ENCODE peak calls at places on chromosomes 5 and 9, in five cellular contexts. X is HCT116, L is PC-3, U is MM.1S, Y is Karpas-422. Q is an unnamed sample.

GRCh38 chr5:111227805-111228204 is 3.6 kb downstream of the CAMK4 start:
- DNase-seq in X (no peak), L (peak; percentile 45), U (no peak), Y (no peak), Q (peak; percentile 72)

GRCh38 chr9:87512321-87512720 is 14.7 kb downstream of the DAPK1 start:
- DNase-seq in X (no peak), L (no peak), U (no peak), Y (no peak), Q (no peak)

GRCh38 chr9:32430720-32431119 is 46.3 kb downstream of the ACO1 start:
- DNase-seq in X (no peak), L (peak; percentile 33), U (no peak), Y (no peak), Q (peak; percentile 64)

GRCh38 chr5:127876384-127876783 is 173.2 kb downstream of the CCDC192 start:
- DNase-seq in X (peak; percentile 61), L (peak; percentile 61), U (no peak), Y (peak; percentile 53), Q (peak; percentile 39)

GRCh38 chr9:129232839-129233568 is 54.9 kb upstream of the IER5L start:
- DNase-seq in X (no peak), L (no peak), U (no peak), Y (no peak), Q (peak; percentile 15)

GRCh38 chr5:113569396-113569795 is 55.9 kb downstream of the YTHDC2 start:
- DNase-seq in X (no peak), L (no peak), U (no peak), Y (no peak), Q (no peak)

GRCh38 chr5:134447815-134448520 is 36.3 kb upstream of the CDKN2AIPNL start:
- DNase-seq in X (no peak), L (no peak), U (no peak), Y (peak; percentile 50), Q (no peak)

GRCh38 chr5:6576861-6577501 is 55.9 kb downstream of the NSUN2 start:
- DNase-seq in X (peak; percentile 44), L (peak; percentile 96), U (peak; percentile 60), Y (peak; percentile 76), Q (peak; percentile 69)

GRCh38 chr5:141084487-141084989 is 9.9 kb upstream of the PCDHB2 start:
- DNase-seq in X (no peak), L (peak; percentile 47), U (peak; percentile 81), Y (no peak), Q (peak; percentile 85)

GRCh38 chr9:441131-441530 is 226.5 kb downstream of the DOCK8 start:
- DNase-seq in X (no peak), L (no peak), U (no peak), Y (no peak), Q (no peak)

GRCh38 chr5:75681125-75681830 is 36.0 kb downstream of the POC5 start:
- DNase-seq in X (peak; percentile 15), L (peak; percentile 57), U (peak; percentile 42), Y (peak; percentile 85), Q (peak; percentile 71)

GRCh38 chr5:174424219-174425053 is 299.9 kb upstream of the MSX2 start:
- DNase-seq in X (no peak), L (peak; percentile 26), U (no peak), Y (no peak), Q (peak; percentile 17)

GRCh38 chr5:72599519-72600400 is 92.5 kb upstream of the ZNF366 start:
- DNase-seq in X (no peak), L (peak; percentile 53), U (no peak), Y (no peak), Q (peak; percentile 72)

GRCh38 chr9:77170991-77171699 is 6.2 kb upstream of the VPS13A start:
- DNase-seq in X (no peak), L (no peak), U (no peak), Y (no peak), Q (no peak)

GRCh38 chr5:138542120-138542955 is 698 bp downstream of the ETF1 start:
- DNase-seq in X (no peak), L (no peak), U (no peak), Y (peak; percentile 58), Q (peak; percentile 44)

GRCh38 chr5:106755789-106756188 is 914.9 kb downstream of the EFNA5 start:
- DNase-seq in X (no peak), L (no peak), U (no peak), Y (no peak), Q (no peak)

GRCh38 chr9:35756275-35756742 is 2.2 kb upstream of the MSMP start:
- DNase-seq in X (peak; percentile 58), L (peak; percentile 43), U (peak; percentile 66), Y (no peak), Q (no peak)
- H3K4me3 ChIP-seq in X (peak overlapping the region; percentile 81), L (peak overlapping the region; percentile 71), U (peak overlapping the region; percentile 94), Y (peak overlapping the region; percentile 87), Q (peak overlapping the region; percentile 59)

GRCh38 chr9:91992636-91993035 is 42.6 kb upstream of the ROR2 start:
- DNase-seq in X (no peak), L (no peak), U (no peak), Y (no peak), Q (peak; percentile 84)

GRCh38 chr9:91991621-91992435 is 41.8 kb upstream of the ROR2 start:
- DNase-seq in X (no peak), L (no peak), U (no peak), Y (no peak), Q (peak; percentile 60)

GRCh38 chr9:91995000-91995399 is 45.0 kb upstream of the ROR2 start:
- DNase-seq in X (no peak), L (no peak), U (no peak), Y (no peak), Q (no peak)

GRCh38 chr9:91994422-91994821 is 44.4 kb upstream of the ROR2 start:
- DNase-seq in X (no peak), L (no peak), U (no peak), Y (no peak), Q (no peak)
- H3K9me2 ChIP-seq in X (no peaks in the 10 kb centered on the region), L (no peaks in the 10 kb centered on the region), U (no peaks in the 10 kb centered on the region), Y (no peaks in the 10 kb centered on the region), Q (no peaks in the 10 kb centered on the region)

GRCh38 chr5:178732281-178732680 is 1.8 kb upstream of the ZNF354A start:
- DNase-seq in X (no peak), L (no peak), U (no peak), Y (no peak), Q (no peak)
- H3K9ac ChIP-seq in X (no peak overlapping the region), L (no peak overlapping the region), U (no peak overlapping the region), Y (no peak overlapping the region), Q (no peak overlapping the region)

DNA sequence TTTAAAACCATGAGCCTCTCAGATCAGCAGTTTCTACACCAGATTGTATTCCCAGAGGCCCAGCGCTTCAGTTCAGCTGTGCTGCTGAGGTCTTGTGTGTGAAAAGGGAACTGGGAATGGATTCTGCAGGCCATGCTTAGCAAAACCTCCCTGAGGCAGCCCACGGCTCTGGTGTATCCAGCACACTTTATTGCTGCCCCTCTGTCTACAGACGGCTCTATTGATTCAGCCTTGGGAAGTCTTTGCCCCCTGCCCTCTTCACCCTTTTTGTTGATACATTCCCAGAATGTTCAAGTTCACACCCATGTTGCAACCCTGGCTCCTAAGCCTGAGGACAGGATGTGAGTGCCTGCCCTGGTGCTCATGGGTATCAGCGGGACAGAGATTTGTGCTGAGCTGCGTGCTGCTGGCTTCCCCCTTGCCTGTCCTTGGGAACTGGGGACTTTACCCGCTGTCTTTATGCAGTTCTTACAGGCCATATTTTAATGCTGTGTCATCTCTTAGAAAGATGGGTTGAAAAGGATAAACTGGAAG is 37.3 kb downstream of the ARHGAP26 start:
- DNase-seq in X (no peak), L (no peak), U (no peak), Y (peak; percentile 51), Q (no peak)
- H3K4me3 ChIP-seq in X (no peak overlapping the region), L (no peak overlapping the region), U (no peak overlapping the region), Y (no peak overlapping the region), Q (no peak overlapping the region)

DNA sequence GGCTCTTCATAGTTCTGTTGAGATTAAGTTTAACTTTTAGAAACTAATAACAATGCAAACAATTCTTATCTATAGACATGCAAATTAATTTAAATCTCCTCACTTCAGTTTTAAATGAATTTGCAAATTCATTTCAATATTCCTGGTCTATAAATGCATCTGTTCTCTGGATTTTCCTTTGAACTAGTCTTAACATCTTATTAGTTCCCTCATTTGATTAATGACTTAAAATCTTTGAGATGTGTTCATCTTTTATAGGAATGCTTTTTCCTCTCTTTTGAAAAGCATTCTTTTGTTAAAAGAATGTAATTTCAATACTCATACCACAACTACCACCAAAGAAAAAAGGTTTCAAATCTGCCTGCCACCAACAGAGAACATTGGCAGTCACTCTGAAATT is 169.4 kb downstream of the RASEF start:
- DNase-seq in X (no peak), L (no peak), U (no peak), Y (no peak), Q (no peak)
- H3K9me2 ChIP-seq in X (no peaks in the 10 kb centered on the region), L (no peaks in the 10 kb centered on the region), U (no peaks in the 10 kb centered on the region), Y (no peaks in the 10 kb centered on the region), Q (no peaks in the 10 kb centered on the region)

GRCh38 chr5:156199045-156199444 is 127.9 kb upstream of the SGCD start:
- DNase-seq in X (no peak), L (no peak), U (no peak), Y (no peak), Q (no peak)
- H3K9ac ChIP-seq in X (no peak overlapping the region), L (no peak overlapping the region), U (no peak overlapping the region), Y (no peak overlapping the region), Q (no peak overlapping the region)

Q was measured in GM23248.